ENCODE peak calls at places on chromosomes 11 and 22, in four cellular contexts. One of them, this sample, is unnamed.

GRCh38 chr11:128630367-128631230 is 43.2 kb upstream of the ETS1 start:
- DNase-seq in A549: peak; percentile 70
- DNase-seq in GM12878: peak; percentile 89
- DNase-seq in K562: peak; percentile 81
- DNase-seq in this sample: peak; percentile 62

GRCh38 chr22:20229916-20230775 is 38.0 kb downstream of the RTN4R start:
- DNase-seq in A549: no peak
- DNase-seq in GM12878: no peak
- DNase-seq in K562: no peak
- DNase-seq in this sample: no peak

GRCh38 chr22:44362249-44363040 is 49.7 kb upstream of the SHISAL1 start:
- DNase-seq in A549: no peak
- DNase-seq in GM12878: no peak
- DNase-seq in K562: no peak
- DNase-seq in this sample: no peak

GRCh38 chr11:22346283-22346682 is 8.1 kb downstream of the SLC17A6 start:
- DNase-seq in A549: no peak
- DNase-seq in GM12878: no peak
- DNase-seq in K562: no peak
- DNase-seq in this sample: no peak

GRCh38 chr22:20257474-20258299 is 10.4 kb downstream of the RTN4R start:
- DNase-seq in A549: no peak
- DNase-seq in GM12878: no peak
- DNase-seq in K562: no peak
- DNase-seq in this sample: no peak

GRCh38 chr22:50700387-50701075 is 27.9 kb downstream of the SHANK3 start:
- DNase-seq in A549: no peak
- DNase-seq in GM12878: no peak
- DNase-seq in K562: no peak
- DNase-seq in this sample: peak; percentile 98

GRCh38 chr11:3609416-3610265 is 32.2 kb downstream of the ART5 start:
- DNase-seq in A549: peak; percentile 47
- DNase-seq in GM12878: no peak
- DNase-seq in K562: peak; percentile 70
- DNase-seq in this sample: peak; percentile 13

GRCh38 chr11:101035872-101036271 is 93.7 kb downstream of the PGR start:
- DNase-seq in A549: no peak
- DNase-seq in GM12878: no peak
- DNase-seq in K562: no peak
- DNase-seq in this sample: no peak

GRCh38 chr22:17878970-17879369 is 104.7 kb upstream of the BID start:
- DNase-seq in A549: no peak
- DNase-seq in GM12878: no peak
- DNase-seq in K562: no peak
- DNase-seq in this sample: no peak

GRCh38 chr11:68337399-68337835 is 25.0 kb downstream of the LRP5 start:
- DNase-seq in A549: no peak
- DNase-seq in GM12878: no peak
- DNase-seq in K562: no peak
- DNase-seq in this sample: no peak

GRCh38 chr22:29621761-29622526 is 18.5 kb downstream of the NF2 start:
- DNase-seq in A549: peak; percentile 86
- DNase-seq in GM12878: no peak
- DNase-seq in K562: no peak
- DNase-seq in this sample: peak; percentile 19

GRCh38 chr22:39220897-39221850 is 23.6 kb downstream of the PDGFB start:
- DNase-seq in A549: no peak
- DNase-seq in GM12878: no peak
- DNase-seq in K562: no peak
- DNase-seq in this sample: no peak

GRCh38 chr22:24155597-24156145 is 25.6 kb upstream of the SUSD2 start:
- DNase-seq in A549: peak; percentile 58
- DNase-seq in GM12878: no peak
- DNase-seq in K562: no peak
- DNase-seq in this sample: peak; percentile 32

GRCh38 chr11:34356130-34356529 is 1.7 kb downstream of the ABTB2 start:
- DNase-seq in A549: no peak
- DNase-seq in GM12878: no peak
- DNase-seq in K562: no peak
- DNase-seq in this sample: no peak

GRCh38 chr11:130613396-130613795 is 165.0 kb downstream of the ADAMTS15 start:
- DNase-seq in A549: no peak
- DNase-seq in GM12878: no peak
- DNase-seq in K562: no peak
- DNase-seq in this sample: no peak

GRCh38 chr22:31926969-31927368 is 17.4 kb upstream of the YWHAH start:
- DNase-seq in A549: no peak
- DNase-seq in GM12878: no peak
- DNase-seq in K562: no peak
- DNase-seq in this sample: no peak

GRCh38 chr11:63499874-63500273 is 6.0 kb upstream of the LGALS12 start:
- DNase-seq in A549: no peak
- DNase-seq in GM12878: no peak
- DNase-seq in K562: no peak
- DNase-seq in this sample: no peak

GRCh38 chr22:43795320-43795719 is 16.8 kb downstream of the EFCAB6 start:
- DNase-seq in A549: no peak
- DNase-seq in GM12878: no peak
- DNase-seq in K562: no peak
- DNase-seq in this sample: no peak

GRCh38 chr11:46761807-46762206 is 42.8 kb downstream of the F2 start:
- DNase-seq in A549: no peak
- DNase-seq in GM12878: no peak
- DNase-seq in K562: no peak
- DNase-seq in this sample: no peak
- TF ChIP-seq JUNB in A549: no peak
- TF ChIP-seq JUNB in GM12878: no peak
- TF ChIP-seq JUNB in K562: no peak
- TF ChIP-seq JUNB in this sample: no peak

GRCh38 chr11:47179655-47179991 is 2.9 kb upstream of the ARFGAP2 start:
- DNase-seq in A549: peak; percentile 70
- DNase-seq in GM12878: peak; percentile 9
- DNase-seq in K562: peak; percentile 69
- DNase-seq in this sample: peak; percentile 52
- TF ChIP-seq CEBPB in A549: no peak
- TF ChIP-seq CEBPB in GM12878: no peak
- TF ChIP-seq CEBPB in K562: no peak
- TF ChIP-seq CEBPB in this sample: no peak

GRCh38 chr11:124760205-124760652 is 1.9 kb downstream of the ESAM start:
- DNase-seq in A549: no peak
- DNase-seq in GM12878: no peak
- DNase-seq in K562: no peak
- DNase-seq in this sample: no peak

GRCh38 chr11:124762624-124763155 is 600 bp upstream of the ESAM start:
- DNase-seq in A549: peak; percentile 14
- DNase-seq in GM12878: no peak
- DNase-seq in K562: peak; percentile 44
- DNase-seq in this sample: no peak

GRCh38 chr11:124762077-124762623 is at the start of gene ESAM:
- DNase-seq in A549: peak; percentile 17
- DNase-seq in GM12878: no peak
- DNase-seq in K562: peak; percentile 75
- DNase-seq in this sample: no peak

GRCh38 chr11:124760806-124761205 is 1.3 kb downstream of the ESAM start:
- DNase-seq in A549: no peak
- DNase-seq in GM12878: no peak
- DNase-seq in K562: no peak
- DNase-seq in this sample: no peak

DNA sequence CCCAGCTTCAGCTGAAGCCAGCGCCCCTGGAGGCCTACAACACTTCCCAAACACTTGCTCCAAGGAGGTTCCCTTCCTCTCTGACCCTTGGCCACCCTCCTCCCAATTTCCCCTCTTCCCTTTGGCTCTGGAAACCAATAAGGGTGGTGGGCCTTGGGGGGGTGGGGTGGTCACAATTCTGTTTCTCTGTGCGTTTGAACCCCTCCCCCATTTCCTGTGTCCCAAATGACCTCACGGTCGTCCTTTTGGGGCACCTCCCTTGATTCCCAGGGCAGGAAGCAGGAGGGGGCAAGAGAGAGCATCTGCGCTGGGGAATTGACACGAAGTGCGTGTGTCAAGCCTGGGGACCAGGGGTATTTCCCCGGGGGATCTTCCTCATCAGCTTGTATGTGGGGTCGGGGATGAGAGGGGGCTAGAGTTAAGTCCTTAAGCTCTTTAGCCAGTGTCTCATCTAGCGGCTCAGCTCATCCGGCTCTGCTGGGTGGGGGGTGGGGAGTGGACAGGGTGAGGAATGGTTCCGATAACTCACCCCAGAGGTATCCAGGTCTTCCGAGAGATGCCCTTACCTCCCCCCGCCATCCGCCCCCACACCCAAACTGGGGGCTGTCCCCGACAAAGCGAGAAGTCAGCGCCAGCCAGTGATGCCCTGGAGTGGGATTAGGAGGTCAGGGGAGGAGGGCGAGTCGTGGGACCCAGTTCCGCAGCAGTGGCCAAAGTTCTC is 629 bp downstream of the ESAM start:
- DNase-seq in A549: no peak
- DNase-seq in GM12878: no peak
- DNase-seq in K562: no peak
- DNase-seq in this sample: no peak
- TF ChIP-seq JUNB in A549: no peak
- TF ChIP-seq JUNB in GM12878: no peak
- TF ChIP-seq JUNB in K562: no peak
- TF ChIP-seq JUNB in this sample: no peak

DNA sequence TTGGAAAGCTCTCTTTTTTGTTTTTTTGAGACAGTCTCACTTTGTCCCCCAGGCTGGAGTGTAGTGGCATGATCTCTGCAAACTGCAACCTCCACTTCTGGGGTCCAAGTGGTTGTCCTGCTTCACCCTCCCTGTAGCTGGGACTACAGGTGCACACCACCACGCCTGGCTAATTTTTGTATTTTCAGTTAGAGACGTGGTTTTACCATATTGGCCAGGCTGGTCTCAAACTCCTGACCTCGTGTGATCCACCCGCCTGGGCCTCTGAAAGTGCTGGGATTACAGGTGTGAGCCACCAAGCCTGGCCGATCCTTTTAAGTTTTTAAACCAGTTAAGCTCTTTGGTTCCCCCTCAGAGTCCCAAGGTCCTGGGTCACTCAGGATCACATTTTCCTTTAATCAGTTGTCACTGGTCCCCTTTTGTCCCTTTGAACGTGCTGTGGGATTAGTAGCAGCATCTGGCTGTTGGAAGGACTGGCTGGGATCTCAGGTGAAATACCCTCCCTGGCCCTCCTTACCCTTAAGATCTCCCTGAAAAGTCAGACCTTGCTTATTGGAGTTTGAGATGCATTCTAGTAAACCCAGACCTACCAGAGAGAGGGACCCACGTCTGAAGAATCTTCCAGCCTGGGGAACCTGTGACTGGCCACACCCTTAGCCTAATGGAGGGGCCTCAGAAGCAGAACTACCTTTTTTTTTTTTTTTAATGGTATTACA is 8.1 kb downstream of the MALAT1 start:
- DNase-seq in A549: no peak
- DNase-seq in GM12878: no peak
- DNase-seq in K562: peak; percentile 92
- DNase-seq in this sample: no peak
- TF ChIP-seq CEBPB in A549: no peak
- TF ChIP-seq CEBPB in GM12878: no peak
- TF ChIP-seq CEBPB in K562: no peak
- TF ChIP-seq CEBPB in this sample: no peak

GRCh38 chr22:45682069-45682468 is 10.4 kb downstream of the ATXN10 start:
- DNase-seq in A549: no peak
- DNase-seq in GM12878: no peak
- DNase-seq in K562: no peak
- DNase-seq in this sample: no peak
- TF ChIP-seq JUNB in A549: no peak
- TF ChIP-seq JUNB in GM12878: no peak
- TF ChIP-seq JUNB in K562: no peak
- TF ChIP-seq JUNB in this sample: no peak

GRCh38 chr11:73269353-73270088 is 2.6 kb upstream of the P2RY6 start:
- DNase-seq in A549: no peak
- DNase-seq in GM12878: no peak
- DNase-seq in K562: no peak
- DNase-seq in this sample: no peak
- TF ChIP-seq CEBPB in A549: no peak
- TF ChIP-seq CEBPB in GM12878: no peak
- TF ChIP-seq CEBPB in K562: no peak
- TF ChIP-seq CEBPB in this sample: no peak

DNA sequence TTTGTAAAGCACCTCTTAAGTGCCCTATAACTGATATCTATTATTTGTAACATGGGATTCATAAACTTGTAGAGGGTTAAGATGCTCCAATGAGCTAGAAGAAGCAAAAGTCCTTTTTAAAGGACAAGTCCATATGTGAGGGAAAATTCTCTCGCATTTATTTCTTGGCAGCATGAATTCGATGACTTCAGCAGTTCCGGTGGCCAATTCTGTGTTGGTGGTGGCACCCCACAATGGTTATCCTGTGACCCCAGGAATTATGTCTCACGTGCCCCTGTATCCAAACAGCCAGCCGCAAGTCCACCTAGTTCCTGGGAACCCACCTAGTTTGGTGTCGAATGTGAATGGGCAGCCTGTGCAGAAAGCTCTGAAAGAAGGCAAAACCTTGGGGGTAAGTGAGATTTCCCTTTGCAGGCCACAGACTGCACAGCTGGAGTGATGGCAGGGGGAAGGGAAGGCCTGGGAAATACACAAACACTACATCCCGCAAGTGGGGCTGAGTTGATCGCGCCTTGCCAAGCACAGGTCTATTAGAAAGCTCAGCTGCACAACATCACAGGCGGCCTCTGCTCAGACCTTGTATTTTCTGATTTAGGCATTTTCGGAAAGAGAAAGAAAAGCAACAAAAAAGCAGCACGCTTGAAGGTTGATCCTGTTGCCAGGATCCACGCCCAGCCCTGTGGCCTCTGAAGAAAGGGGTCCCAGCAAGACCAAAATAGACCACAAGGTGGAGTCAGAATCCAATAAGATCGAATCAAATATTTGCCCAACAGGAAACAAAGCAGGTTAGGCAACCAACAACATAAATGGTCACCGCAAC is 1.5 kb downstream of the MS4A8 start:
- DNase-seq in A549: peak; percentile 29
- DNase-seq in GM12878: no peak
- DNase-seq in K562: peak; percentile 23
- DNase-seq in this sample: peak; percentile 29
- TF ChIP-seq JUNB in A549: no peak
- TF ChIP-seq JUNB in GM12878: no peak
- TF ChIP-seq JUNB in K562: no peak
- TF ChIP-seq JUNB in this sample: no peak

GRCh38 chr11:118674094-118674460 is 5.4 kb downstream of the TREH start:
- DNase-seq in A549: no peak
- DNase-seq in GM12878: no peak
- DNase-seq in K562: no peak
- DNase-seq in this sample: no peak

GRCh38 chr11:118682372-118682771 is 2.9 kb upstream of the TREH start:
- DNase-seq in A549: no peak
- DNase-seq in GM12878: no peak
- DNase-seq in K562: no peak
- DNase-seq in this sample: no peak

GRCh38 chr11:118679483-118679882 is at the start of gene TREH:
- DNase-seq in A549: no peak
- DNase-seq in GM12878: no peak
- DNase-seq in K562: no peak
- DNase-seq in this sample: peak; percentile 61

GRCh38 chr11:118673361-118674093 is 5.9 kb downstream of the TREH start:
- DNase-seq in A549: no peak
- DNase-seq in GM12878: no peak
- DNase-seq in K562: no peak
- DNase-seq in this sample: peak; percentile 97

GRCh38 chr11:118677977-118678376 is 1.5 kb downstream of the TREH start:
- DNase-seq in A549: no peak
- DNase-seq in GM12878: no peak
- DNase-seq in K562: no peak
- DNase-seq in this sample: no peak
- TF ChIP-seq CEBPB in A549: no peak
- TF ChIP-seq CEBPB in GM12878: no peak
- TF ChIP-seq CEBPB in K562: no peak
- TF ChIP-seq CEBPB in this sample: no peak

GRCh38 chr11:127619946-127620345 is 619.4 kb upstream of the KIRREL3 start:
- DNase-seq in A549: no peak
- DNase-seq in GM12878: no peak
- DNase-seq in K562: no peak
- DNase-seq in this sample: no peak
- TF ChIP-seq JUNB in A549: no peak
- TF ChIP-seq JUNB in GM12878: no peak
- TF ChIP-seq JUNB in K562: no peak
- TF ChIP-seq JUNB in this sample: no peak

This sample was measured in HepG2.